ENCODE peak calls at places on chromosomes 13 and 19, in ten cellular contexts. L is GM13977, P is kidney, A is astrocyte of the spinal cord, Q is right atrium auricular region, Z is AG10803, I is WTC11, D is neural progenitor cell, M is cardiac fibroblast, N is AG04449. S is an unnamed sample.

GRCh38 chr19:383922-384800 is 24.8 kb downstream of the C2CD4C start:
- DNase-seq in L (no peak), P (peak), A (no peak), Q (no peak), Z (no peak), I (peak), D (peak), M (peak), N (no peak), S (no peak)

GRCh38 chr19:32354345-32354744 is 8.9 kb downstream of the ZNF507 start:
- DNase-seq in L (no peak), P (no peak), A (no peak), Q (no peak), Z (no peak), I (no peak), D (no peak), M (no peak), N (no peak), S (no peak)

GRCh38 chr19:1856698-1857603 is 6.4 kb downstream of the KLF16 start:
- DNase-seq in L (peak), P (peak), A (peak), Q (peak), Z (peak), I (peak), D (peak), M (peak), N (no peak), S (peak)

GRCh38 chr13:23751195-23751594 is 138.0 kb downstream of the MIPEP start:
- DNase-seq in L (peak), P (no peak), A (peak), Q (no peak), Z (no peak), I (no peak), D (no peak), M (no peak), N (no peak), S (peak)

GRCh38 chr19:3544054-3544376 is 5.0 kb downstream of the TEKTIP1 start:
- DNase-seq in L (no peak), P (no peak), A (no peak), Q (no peak), Z (no peak), I (no peak), D (no peak), M (no peak), N (no peak), S (no peak)

GRCh38 chr13:105073041-105073440 is 1462.4 kb downstream of the EFNB2 start:
- DNase-seq in L (no peak), P (no peak), A (no peak), Q (no peak), Z (no peak), I (no peak), D (no peak), M (no peak), N (no peak), S (no peak)

GRCh38 chr13:107838592-107839161 is 376.7 kb downstream of the LIG4 start:
- DNase-seq in L (no peak), P (no peak), A (no peak), Q (no peak), Z (no peak), I (no peak), D (no peak), M (no peak), N (no peak), S (no peak)

GRCh38 chr19:18294467-18294864 is 13.0 kb upstream of the JUND start:
- DNase-seq in L (no peak), P (peak), A (no peak), Q (no peak), Z (no peak), I (peak), D (peak), M (no peak), N (no peak), S (peak)

GRCh38 chr19:39110263-39110967 is 15.2 kb upstream of the PAK4 start:
- DNase-seq in L (peak), P (no peak), A (no peak), Q (peak), Z (no peak), I (peak), D (peak), M (peak), N (no peak), S (peak)

GRCh38 chr19:39086401-39086800 is 2.2 kb downstream of the ACP7 start:
- DNase-seq in L (no peak), P (no peak), A (no peak), Q (no peak), Z (no peak), I (no peak), D (no peak), M (no peak), N (no peak), S (no peak)

GRCh38 chr19:293436-294110 is 2.4 kb upstream of the PLPP2 start:
- DNase-seq in L (no peak), P (no peak), A (no peak), Q (no peak), Z (no peak), I (no peak), D (no peak), M (no peak), N (no peak), S (no peak)

GRCh38 chr19:42189133-42189532 is 28.3 kb downstream of the DEDD2 start:
- DNase-seq in L (no peak), P (peak), A (no peak), Q (no peak), Z (no peak), I (no peak), D (no peak), M (no peak), N (no peak), S (no peak)

GRCh38 chr19:3234800-3235199 is 10.3 kb downstream of the CELF5 start:
- DNase-seq in L (no peak), P (no peak), A (no peak), Q (no peak), Z (no peak), I (peak), D (no peak), M (no peak), N (no peak), S (peak)

GRCh38 chr19:16112778-16113177 is 1.1 kb downstream of the RAB8A start:
- DNase-seq in L (no peak), P (no peak), A (no peak), Q (no peak), Z (no peak), I (no peak), D (no peak), M (no peak), N (no peak), S (no peak)

GRCh38 chr19:39419003-39419402 is 6.5 kb downstream of the PLEKHG2 start:
- DNase-seq in L (no peak), P (no peak), A (no peak), Q (no peak), Z (no peak), I (no peak), D (no peak), M (no peak), N (no peak), S (no peak)

GRCh38 chr13:51840141-51840540 is 4.8 kb downstream of the TMEM272 start:
- DNase-seq in L (no peak), P (no peak), A (no peak), Q (no peak), Z (no peak), I (no peak), D (no peak), M (no peak), N (no peak), S (no peak)

GRCh38 chr19:16619456-16619855 is 8.5 kb downstream of the MED26 start:
- DNase-seq in L (no peak), P (no peak), A (no peak), Q (no peak), Z (peak), I (no peak), D (no peak), M (no peak), N (no peak), S (no peak)

GRCh38 chr13:57627663-57628062 is 3.9 kb upstream of the PCDH17 start:
- DNase-seq in L (peak), P (no peak), A (peak), Q (no peak), Z (peak), I (no peak), D (peak), M (peak), N (no peak), S (peak)

GRCh38 chr13:111304041-111304544 is 16.3 kb upstream of the TEX29 start:
- DNase-seq in L (peak), P (no peak), A (no peak), Q (no peak), Z (no peak), I (no peak), D (no peak), M (no peak), N (no peak), S (peak)

GRCh38 chr13:45362939-45363338 is 22.0 kb upstream of the TPT1 start:
- DNase-seq in L (no peak), P (no peak), A (no peak), Q (no peak), Z (no peak), I (peak), D (peak), M (no peak), N (no peak), S (no peak)

GRCh38 chr13:23813635-23814034 is 75.6 kb downstream of the MIPEP start:
- DNase-seq in L (no peak), P (no peak), A (no peak), Q (no peak), Z (no peak), I (no peak), D (no peak), M (no peak), N (no peak), S (no peak)

GRCh38 chr13:77696006-77696862 is 1.3 kb upstream of the SLAIN1 start:
- DNase-seq in L (peak), P (no peak), A (peak), Q (no peak), Z (no peak), I (no peak), D (peak), M (no peak), N (no peak), S (peak)

GRCh38 chr19:12513531-12514061 is 29.0 kb upstream of the ZNF709 start:
- DNase-seq in L (no peak), P (peak), A (no peak), Q (no peak), Z (no peak), I (peak), D (no peak), M (no peak), N (no peak), S (no peak)

GRCh38 chr19:16677060-16677459 is 16.1 kb downstream of the TMEM38A start:
- DNase-seq in L (no peak), P (no peak), A (no peak), Q (no peak), Z (no peak), I (no peak), D (no peak), M (no peak), N (no peak), S (no peak)

GRCh38 chr13:95710313-95710712 is 33.4 kb downstream of the DNAJC3 start:
- DNase-seq in L (no peak), P (no peak), A (peak), Q (no peak), Z (peak), I (no peak), D (no peak), M (peak), N (no peak), S (no peak)

GRCh38 chr19:56946164-56946563 is 105.6 kb upstream of the PEG3 start:
- DNase-seq in L (no peak), P (no peak), A (no peak), Q (no peak), Z (no peak), I (no peak), D (no peak), M (no peak), N (no peak), S (no peak)

GRCh38 chr19:29671393-29672076 is 6.3 kb downstream of the PLEKHF1 start:
- DNase-seq in L (peak), P (peak), A (peak), Q (no peak), Z (no peak), I (no peak), D (no peak), M (peak), N (no peak), S (peak)

GRCh38 chr13:98706446-98707110 is 45.9 kb downstream of the SLC15A1 start:
- DNase-seq in L (no peak), P (no peak), A (no peak), Q (no peak), Z (no peak), I (no peak), D (no peak), M (no peak), N (no peak), S (no peak)

GRCh38 chr19:888615-889385 is 4.2 kb downstream of the MED16 start:
- DNase-seq in L (no peak), P (no peak), A (no peak), Q (no peak), Z (no peak), I (no peak), D (no peak), M (no peak), N (no peak), S (no peak)

GRCh38 chr13:20901668-20902437 is 693 bp downstream of the XPO4 start:
- DNase-seq in L (peak), P (no peak), A (peak), Q (no peak), Z (peak), I (peak), D (peak), M (peak), N (no peak), S (peak)

GRCh38 chr13:63184693-63185092 is 1769.0 kb upstream of the PCDH20 start:
- DNase-seq in L (no peak), P (no peak), A (peak), Q (no peak), Z (peak), I (peak), D (peak), M (peak), N (no peak), S (no peak)

GRCh38 chr13:113539176-113539575 is 45.4 kb upstream of the TFDP1 start:
- DNase-seq in L (no peak), P (peak), A (no peak), Q (no peak), Z (no peak), I (no peak), D (no peak), M (no peak), N (no peak), S (no peak)

DNA sequence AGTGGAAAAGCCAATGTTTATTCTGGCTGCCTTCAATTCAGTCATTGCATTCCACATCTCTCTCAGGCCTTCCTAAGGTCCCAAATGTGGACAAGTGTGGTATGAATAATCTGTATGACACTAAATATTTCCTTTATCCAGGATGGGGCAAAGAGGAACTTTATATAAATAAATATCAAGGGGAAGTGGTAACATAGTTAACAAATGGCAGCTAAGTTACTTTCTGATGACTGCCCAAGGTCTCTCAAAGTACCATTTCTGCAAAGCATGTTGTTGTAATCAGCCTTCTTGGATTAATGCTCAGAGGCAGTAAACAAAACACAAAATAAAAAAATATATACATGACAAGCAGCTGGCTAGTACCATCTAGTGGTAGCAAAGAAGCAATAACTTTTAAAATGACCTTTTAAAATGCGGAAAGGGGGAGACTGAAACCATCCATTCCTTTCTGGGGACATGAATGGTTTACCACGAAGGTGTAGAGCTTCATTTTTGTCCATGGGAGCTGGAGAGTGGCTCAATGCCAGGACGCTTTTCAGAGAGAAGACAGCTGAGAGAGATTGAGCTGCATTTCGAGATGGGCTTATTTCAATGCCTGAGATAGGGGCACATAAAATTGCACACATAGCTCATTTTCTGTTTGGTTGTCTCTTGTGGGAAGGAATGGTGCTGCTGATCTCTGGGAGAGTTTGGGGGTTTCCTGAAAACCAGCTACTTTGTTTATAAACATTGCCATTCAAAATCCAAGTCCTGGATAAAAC is 259.2 kb downstream of the RFC3 start:
- DNase-seq in L (no peak), P (no peak), A (peak), Q (no peak), Z (peak), I (no peak), D (peak), M (peak), N (peak), S (no peak)
- TF ChIP-seq CTCF in L (peak), P (peak), A (peak), Q (peak), Z (peak), I (peak), D (peak), M (peak), N (no peak), S (peak)

GRCh38 chr13:72696590-72696989 is 30.8 kb downstream of the MZT1 start:
- DNase-seq in L (no peak), P (no peak), A (peak), Q (no peak), Z (peak), I (no peak), D (no peak), M (peak), N (no peak), S (no peak)
- TF ChIP-seq CTCF in L (peak), P (peak), A (peak), Q (no peak), Z (peak), I (no peak), D (peak), M (peak), N (no peak), S (no peak)

GRCh38 chr19:7679017-7679720 is 1.5 kb upstream of the TRAPPC5 start:
- DNase-seq in L (peak), P (no peak), A (no peak), Q (no peak), Z (no peak), I (no peak), D (no peak), M (no peak), N (no peak), S (peak)
- TF ChIP-seq CTCF in L (peak), P (peak), A (no peak), Q (no peak), Z (no peak), I (no peak), D (no peak), M (no peak), N (no peak), S (peak)

GRCh38 chr19:10764340-10764894 is 46.5 kb downstream of the DNM2 start:
- DNase-seq in L (no peak), P (peak), A (no peak), Q (no peak), Z (no peak), I (no peak), D (no peak), M (no peak), N (no peak), S (no peak)

GRCh38 chr19:10768369-10768768 is 50.5 kb downstream of the DNM2 start:
- DNase-seq in L (no peak), P (no peak), A (no peak), Q (no peak), Z (no peak), I (no peak), D (no peak), M (no peak), N (no peak), S (no peak)

GRCh38 chr19:10767726-10768125 is 49.8 kb downstream of the DNM2 start:
- DNase-seq in L (no peak), P (no peak), A (no peak), Q (no peak), Z (no peak), I (no peak), D (no peak), M (no peak), N (no peak), S (no peak)

GRCh38 chr19:10766681-10767201 is 48.9 kb downstream of the DNM2 start:
- DNase-seq in L (no peak), P (peak), A (peak), Q (no peak), Z (peak), I (no peak), D (no peak), M (peak), N (no peak), S (no peak)

GRCh38 chr19:10766049-10766623 is 48.3 kb downstream of the DNM2 start:
- DNase-seq in L (no peak), P (peak), A (no peak), Q (no peak), Z (no peak), I (no peak), D (no peak), M (no peak), N (no peak), S (no peak)
- TF ChIP-seq CTCF in L (no peak), P (no peak), A (no peak), Q (no peak), Z (no peak), I (no peak), D (no peak), M (no peak), N (no peak), S (no peak)

DNA sequence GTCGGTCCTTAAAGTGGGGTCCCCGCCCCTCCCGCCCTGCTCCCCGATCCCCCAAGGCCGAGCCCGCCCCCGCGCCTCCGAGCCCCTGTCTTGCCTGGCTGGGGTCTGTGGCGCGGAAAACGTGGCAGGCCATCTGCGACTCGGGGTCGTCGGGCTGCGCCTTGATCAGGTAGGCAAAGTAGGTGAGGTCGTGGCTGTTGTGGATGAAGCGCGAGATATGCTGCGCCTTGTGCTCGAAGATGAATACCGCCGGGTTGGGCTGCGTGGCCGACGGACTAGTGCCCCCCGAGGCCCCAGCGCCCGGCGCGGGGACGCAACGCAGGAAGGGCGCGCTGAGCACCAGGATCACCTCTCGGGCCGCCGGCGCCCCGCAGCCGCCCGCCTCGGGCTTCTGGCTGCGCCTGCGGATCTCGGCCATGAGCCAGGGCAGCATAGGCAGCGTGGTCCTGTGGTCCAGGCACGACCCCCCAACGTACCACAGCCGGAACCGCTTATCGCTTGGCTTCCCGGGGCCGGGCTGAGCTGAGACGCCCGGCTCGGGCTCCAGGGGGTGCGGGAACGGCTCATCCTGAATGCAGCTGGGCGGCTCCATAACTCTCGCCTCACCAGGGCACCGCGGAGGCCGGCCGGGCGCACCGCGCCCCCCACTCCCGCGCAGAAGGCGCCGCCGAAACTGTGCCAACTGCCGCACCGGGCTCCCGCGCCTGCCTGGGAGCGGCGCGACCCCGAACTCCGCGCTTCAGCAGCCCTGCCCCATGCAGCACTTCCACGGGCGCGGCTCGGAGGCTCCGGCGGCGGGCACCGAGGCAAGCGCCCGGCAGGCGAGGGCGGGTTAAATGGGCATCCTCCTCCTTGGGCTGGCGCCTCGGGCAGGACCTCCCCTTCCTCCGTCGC is 546 bp downstream of the TBC1D4 start:
- DNase-seq in L (peak), P (peak), A (peak), Q (no peak), Z (no peak), I (peak), D (peak), M (no peak), N (no peak), S (peak)
- TF ChIP-seq CTCF in L (no peak), P (no peak), A (no peak), Q (no peak), Z (no peak), I (no peak), D (no peak), M (no peak), N (no peak), S (no peak)

DNA sequence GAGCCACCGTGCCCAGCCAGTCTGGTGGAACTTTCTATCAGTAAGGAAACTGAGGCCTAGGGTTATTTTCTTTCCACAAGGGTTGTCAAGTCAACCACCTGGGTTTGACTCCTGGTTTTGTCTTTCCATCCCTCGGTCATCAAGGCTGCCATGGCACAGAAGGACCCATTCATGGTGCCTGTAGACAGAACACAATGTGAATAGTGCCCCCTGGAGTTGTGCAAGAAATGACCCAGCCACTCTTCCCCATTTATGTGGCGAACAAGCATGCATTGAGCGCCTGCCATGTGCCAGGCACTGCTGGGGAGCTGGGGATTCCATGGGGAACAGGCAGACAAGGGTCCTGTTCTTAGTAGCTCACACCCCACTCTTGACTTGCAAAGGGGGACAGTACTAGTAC is 4.1 kb downstream of the SMARCA4 start:
- DNase-seq in L (no peak), P (no peak), A (no peak), Q (no peak), Z (no peak), I (no peak), D (no peak), M (no peak), N (no peak), S (no peak)
- TF ChIP-seq CTCF in L (no peak), P (no peak), A (no peak), Q (no peak), Z (no peak), I (no peak), D (peak), M (no peak), N (no peak), S (no peak)

GRCh38 chr19:14475251-14476073 is at the start of gene PTGER1:
- DNase-seq in L (peak), P (peak), A (peak), Q (no peak), Z (no peak), I (peak), D (peak), M (peak), N (no peak), S (peak)
- TF ChIP-seq CTCF in L (peak), P (peak), A (peak), Q (no peak), Z (peak), I (no peak), D (peak), M (peak), N (peak), S (peak)